ENCODE peak calls at places on chromosomes 3 and 15, in four cellular contexts. B is AG04449, A is MM.1S, Q is left lung. L is an unnamed sample.

GRCh38 chr15:61871926-61872522 is 188.2 kb downstream of the VPS13C start:
- DNase-seq in B (no peak), Q (no peak), A (peak; percentile 29), L (peak; percentile 2)

GRCh38 chr3:169871129-169871886 is 1.6 kb upstream of the LRRC31 start:
- DNase-seq in B (no peak), A (peak; percentile 25), Q (no peak), L (no peak)

GRCh38 chr3:157129782-157130137 is 30.2 kb downstream of the CCNL1 start:
- DNase-seq in B (no peak), Q (no peak), A (no peak), L (no peak)

GRCh38 chr3:186849392-186849975 is 7.0 kb downstream of the ADIPOQ start:
- DNase-seq in A (peak; percentile 89), Q (no peak), B (no peak), L (no peak)

GRCh38 chr3:27630892-27631291 is 91.2 kb downstream of the EOMES start:
- DNase-seq in A (no peak), B (no peak), Q (no peak), L (no peak)

GRCh38 chr3:195900426-195901355 is 7.7 kb downstream of the TNK2 start:
- DNase-seq in A (no peak), Q (peak; percentile 95), B (no peak), L (no peak)

GRCh38 chr15:36883705-36884355 is 216.5 kb downstream of the MEIS2 start:
- DNase-seq in A (peak; percentile 81), Q (peak; percentile 85), B (peak; percentile 42), L (peak; percentile 52)

GRCh38 chr3:56800373-56801150 is 1.2 kb downstream of the ARHGEF3 start:
- DNase-seq in A (peak; percentile 74), B (no peak), Q (no peak), L (no peak)

GRCh38 chr3:195030791-195031321 is 240.1 kb downstream of the XXYLT1 start:
- DNase-seq in Q (no peak), A (no peak), B (no peak), L (no peak)

GRCh38 chr15:74988007-74988800 is 7.2 kb upstream of the SCAMP5 start:
- DNase-seq in B (no peak), A (peak; percentile 73), Q (no peak), L (no peak)

GRCh38 chr3:177754508-177754921 is 557.2 kb upstream of the TBL1XR1 start:
- DNase-seq in A (no peak), B (no peak), Q (no peak), L (no peak)

GRCh38 chr3:172501560-172501959 is 21.7 kb downstream of the TNFSF10 start:
- DNase-seq in Q (no peak), A (no peak), B (no peak), L (no peak)

GRCh38 chr3:139202226-139202958 is 141.4 kb upstream of the MRPS22 start:
- DNase-seq in A (peak; percentile 86), Q (no peak), B (no peak), L (no peak)

GRCh38 chr3:127848131-127849129 is 26.1 kb upstream of the MGLL start:
- DNase-seq in Q (no peak), A (no peak), B (no peak), L (no peak)

GRCh38 chr15:40498418-40498817 is 27.6 kb downstream of the CHST14 start:
- DNase-seq in A (no peak), B (peak; percentile 29), Q (no peak), L (peak; percentile 32)

GRCh38 chr3:144553301-144553700 is 581.7 kb downstream of the DIPK2A start:
- DNase-seq in A (no peak), Q (no peak), B (no peak), L (no peak)

GRCh38 chr3:199815-200214 is 3.3 kb downstream of the CHL1 start:
- DNase-seq in Q (no peak), B (no peak), A (no peak), L (no peak)

GRCh38 chr3:117873236-117873635 is 1161.4 kb downstream of the IGSF11 start:
- DNase-seq in Q (no peak), A (no peak), B (no peak), L (no peak)

GRCh38 chr3:52537726-52538421 is 1.5 kb downstream of the UQCC5 start:
- DNase-seq in Q (no peak), A (no peak), B (no peak), L (no peak)

GRCh38 chr3:127431066-127431465 is 143.2 kb upstream of the PRR20G start:
- DNase-seq in A (no peak), B (no peak), Q (no peak), L (no peak)

GRCh38 chr3:183081459-183082183 is 17.7 kb downstream of the MCCC1 start:
- DNase-seq in A (no peak), B (no peak), Q (no peak), L (no peak)

GRCh38 chr15:88918738-88919137 is 5.6 kb upstream of the MFGE8 start:
- DNase-seq in A (no peak), B (peak; percentile 99), Q (no peak), L (peak; percentile 99)

GRCh38 chr3:120681506-120682038 is 467 bp downstream of the HGD start:
- DNase-seq in B (no peak), A (no peak), Q (no peak), L (no peak)

GRCh38 chr15:65655457-65655856 is 33.7 kb downstream of the SLC24A1 start:
- DNase-seq in Q (no peak), B (no peak), A (no peak), L (no peak)

GRCh38 chr15:34799825-34800168 is 4.4 kb upstream of the ACTC1 start:
- DNase-seq in B (no peak), Q (no peak), A (no peak), L (no peak)

GRCh38 chr3:22366781-22367180 is 615.8 kb upstream of the ZNF385D start:
- DNase-seq in B (no peak), A (no peak), Q (no peak), L (no peak)

GRCh38 chr3:128011140-128011539 is 41.1 kb upstream of the SEC61A1 start:
- DNase-seq in Q (peak; percentile 83), B (no peak), A (no peak), L (no peak)

GRCh38 chr3:71478568-71478967 is 105.0 kb downstream of the FOXP1 start:
- DNase-seq in B (no peak), Q (no peak), A (no peak), L (no peak)

GRCh38 chr3:148319161-148319915 is 378.4 kb upstream of the AGTR1 start:
- DNase-seq in A (peak; percentile 86), B (peak; percentile 60), Q (no peak), L (peak; percentile 23)

GRCh38 chr3:89375451-89375850 is 268.0 kb downstream of the EPHA3 start:
- DNase-seq in Q (no peak), A (no peak), B (no peak), L (no peak)

GRCh38 chr15:66004618-66005262 is 135.4 kb downstream of the RAB11A start:
- DNase-seq in A (peak; percentile 34), B (no peak), Q (no peak), L (no peak)

GRCh38 chr3:58093573-58094195 is 85.5 kb downstream of the FLNB start:
- DNase-seq in A (no peak), B (no peak), Q (no peak), L (no peak)

GRCh38 chr15:49423021-49423420 is at the start of gene FGF7:
- DNase-seq in Q (no peak), B (peak; percentile 76), A (no peak), L (peak; percentile 83)

GRCh38 chr15:46309914-46310313 is 675.1 kb downstream of the SQOR start:
- DNase-seq in B (no peak), Q (no peak), A (no peak), L (no peak)

GRCh38 chr3:89227218-89227617 is 119.8 kb downstream of the EPHA3 start:
- DNase-seq in A (no peak), B (no peak), Q (no peak), L (no peak)

GRCh38 chr15:36008719-36009118 is 462.8 kb upstream of the DPH6 start:
- DNase-seq in A (no peak), Q (no peak), B (no peak), L (no peak)

GRCh38 chr3:32347286-32348125 is 44.1 kb upstream of the CMTM7 start:
- DNase-seq in Q (no peak), B (no peak), A (no peak), L (no peak)

GRCh38 chr3:115598216-115598615 is 25.1 kb upstream of the GAP43 start:
- DNase-seq in Q (no peak), A (no peak), B (no peak), L (no peak)

GRCh38 chr3:47985376-47985775 is 30.8 kb downstream of the MAP4 start:
- DNase-seq in Q (no peak), B (no peak), A (no peak), L (no peak)

GRCh38 chr15:71079208-71080044 is 35.8 kb upstream of the THSD4 start:
- DNase-seq in Q (no peak), A (no peak), B (no peak), L (peak; percentile 88)
- H3K4me3 ChIP-seq in Q (no peak overlapping the region), A (no peak overlapping the region), B (no peak overlapping the region), L (no peak overlapping the region)

GRCh38 chr3:174440741-174441587 is 418.2 kb upstream of the NAALADL2 start:
- DNase-seq in B (peak; percentile 57), Q (peak; percentile 93), A (peak; percentile 91), L (peak; percentile 80)
- TF ChIP-seq CTCF in B (no peak), Q (no peak), A (peak; percentile 10), L (no peak)

DNA sequence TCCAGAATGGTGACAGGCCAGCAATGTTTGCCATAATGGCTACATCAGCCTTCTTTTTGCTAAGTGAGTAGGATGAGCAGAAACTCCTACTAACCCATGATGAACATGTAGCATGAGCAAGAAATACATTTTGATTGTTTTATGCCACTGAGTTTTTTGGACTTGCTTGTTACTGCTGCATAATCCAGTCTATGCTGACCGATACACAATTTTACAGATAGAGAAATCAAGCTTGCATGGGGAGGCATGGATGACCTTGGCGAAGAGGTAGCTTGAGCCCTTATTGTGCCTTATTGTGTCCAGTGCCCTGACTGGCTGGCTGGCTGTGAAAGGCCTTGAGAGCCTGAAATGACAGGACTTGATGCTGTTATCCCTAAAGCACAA is 31.0 kb upstream of the TLE3 start:
- DNase-seq in A (no peak), Q (no peak), B (no peak), L (no peak)
- H3K4me3 ChIP-seq in A (no peak overlapping the region), Q (no peak overlapping the region), B (no peak overlapping the region), L (no peak overlapping the region)

GRCh38 chr3:14507345-14507741 is 32.8 kb downstream of the GRIP2 start:
- DNase-seq in A (no peak), B (no peak), Q (no peak), L (no peak)
- TF ChIP-seq CTCF in A (no peak), B (no peak), Q (no peak), L (no peak)

DNA sequence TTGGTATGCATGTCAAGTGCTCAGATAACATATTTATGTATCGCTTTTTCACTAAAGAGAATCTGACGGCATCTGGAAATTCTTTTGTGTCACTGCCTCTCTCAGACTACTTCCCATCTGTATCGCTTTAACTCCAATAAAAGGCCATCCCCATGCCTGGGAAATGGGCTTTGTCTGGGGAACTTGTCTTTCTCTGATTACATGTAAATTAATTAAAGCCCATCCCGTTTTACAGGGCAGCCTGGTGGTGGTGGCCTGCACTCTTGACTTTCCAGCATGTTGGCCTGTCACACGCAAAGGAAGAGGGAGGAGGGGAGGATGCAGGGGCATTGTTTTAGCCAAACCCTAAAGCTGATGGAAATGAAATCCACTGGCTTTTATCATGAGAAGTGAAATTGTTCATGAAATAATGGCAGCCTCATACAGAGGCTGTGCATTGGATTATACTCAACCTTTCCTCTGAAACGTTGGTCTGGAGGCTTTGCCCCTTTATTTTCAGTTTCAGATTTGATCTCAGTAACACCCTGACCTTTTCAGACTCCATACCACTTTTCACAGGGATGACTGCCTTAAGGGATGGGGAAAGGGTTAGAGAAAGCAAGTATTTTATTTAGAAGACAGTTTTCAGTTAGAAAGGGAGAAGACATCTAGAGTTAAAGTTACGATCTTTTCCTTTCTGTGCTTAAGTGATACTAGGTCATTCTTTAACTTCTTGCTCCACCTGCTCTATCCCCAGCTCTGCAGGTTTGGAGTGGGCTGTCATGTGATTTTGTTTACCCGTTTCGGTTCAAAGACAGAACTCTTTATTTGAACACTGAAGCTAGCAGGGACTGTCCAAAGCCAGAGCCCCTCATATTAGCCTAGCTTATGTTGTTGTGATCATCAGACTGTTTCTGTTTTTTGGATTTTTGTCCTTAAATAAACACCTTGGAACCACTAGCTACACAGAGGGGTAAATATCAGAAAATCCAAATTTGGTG is 94.6 kb upstream of the CTDSPL start:
- DNase-seq in B (no peak), Q (no peak), A (peak; percentile 59), L (no peak)
- H3K4me3 ChIP-seq in B (no peak overlapping the region), Q (no peak overlapping the region), A (peak overlapping the region; percentile 39), L (no peak overlapping the region)

L was measured in AG09309.